ENCODE peak calls at places on chromosomes 6 and 20, in nine cellular contexts. F is H1; B is fibroblast of lung; K is left ventricle myocardium inferior; H is endothelial cell of umbilical vein; S is uterus; Y is GM23248; E is Panc1; I is CD4-positive, alpha-beta memory T cell. J is an unnamed sample.
A peak's percentile ranks its signal among the peaks of the same experiment; 100 is the strongest.

GRCh38 chr20:43262341-43262740 is 72.6 kb upstream of the PTPRT start:
- DNase-seq in F (no peak), B (no peak), K (no peak), H (no peak), S (no peak), Y (no peak), E (no peak), I (no peak), J (no peak)

GRCh38 chr20:49287555-49288249 is 9.8 kb upstream of the ZNFX1 start:
- DNase-seq in F (no peak), B (peak; percentile 82), K (no peak), H (peak; percentile 48), S (no peak), Y (peak; percentile 68), E (no peak), I (no peak), J (no peak)

GRCh38 chr6:25844518-25844917 is 12.7 kb upstream of the SLC17A1 start:
- DNase-seq in F (no peak), B (no peak), K (no peak), H (no peak), S (no peak), Y (no peak), E (no peak), I (no peak), J (no peak)

GRCh38 chr6:144578385-144579350 is 293.5 kb downstream of the UTRN start:
- DNase-seq in F (no peak), B (peak; percentile 25), K (no peak), H (no peak), S (no peak), Y (peak; percentile 84), E (no peak), I (no peak), J (no peak)

GRCh38 chr6:12605888-12606345 is 110.7 kb upstream of the PHACTR1 start:
- DNase-seq in F (peak; percentile 55), B (peak; percentile 63), K (peak; percentile 15), H (peak; percentile 81), S (peak; percentile 25), Y (peak; percentile 85), E (peak; percentile 45), I (peak; percentile 14), J (peak; percentile 47)

GRCh38 chr6:117280922-117281321 is 15.6 kb downstream of the VGLL2 start:
- DNase-seq in F (peak; percentile 56), B (no peak), K (no peak), H (no peak), S (no peak), Y (peak; percentile 26), E (no peak), I (no peak), J (no peak)

GRCh38 chr6:44061375-44062104 is 65.7 kb downstream of the MRPL14 start:
- DNase-seq in F (no peak), B (peak; percentile 80), K (no peak), H (no peak), S (no peak), Y (peak; percentile 69), E (no peak), I (no peak), J (no peak)

GRCh38 chr6:137853569-137854213 is 13.4 kb upstream of the TNFAIP3 start:
- DNase-seq in F (no peak), B (peak; percentile 92), K (no peak), H (peak; percentile 82), S (no peak), Y (peak; percentile 70), E (no peak), I (no peak), J (no peak)

GRCh38 chr20:33337119-33337518 is 54.1 kb downstream of the BPIFB1 start:
- DNase-seq in F (no peak), B (no peak), K (no peak), H (no peak), S (no peak), Y (no peak), E (no peak), I (no peak), J (no peak)

GRCh38 chr6:127832381-127832780 is 68.5 kb downstream of the THEMIS start:
- DNase-seq in F (no peak), B (no peak), K (no peak), H (no peak), S (no peak), Y (peak; percentile 8), E (no peak), I (no peak), J (no peak)

GRCh38 chr20:19886666-19887288 is 128.7 kb downstream of the RIN2 start:
- DNase-seq in F (no peak), B (peak; percentile 18), K (no peak), H (no peak), S (no peak), Y (no peak), E (no peak), I (no peak), J (no peak)

GRCh38 chr20:63032026-63032800 is 25.4 kb upstream of the BHLHE23 start:
- DNase-seq in F (no peak), B (no peak), K (peak; percentile 8), H (no peak), S (no peak), Y (no peak), E (no peak), I (no peak), J (no peak)

GRCh38 chr20:19758888-19759331 is 852 bp downstream of the RIN2 start:
- DNase-seq in F (peak; percentile 86), B (peak; percentile 31), K (peak; percentile 87), H (peak; percentile 52), S (peak; percentile 55), Y (peak; percentile 68), E (no peak), I (no peak), J (no peak)

GRCh38 chr20:52291109-52291508 is 99.5 kb upstream of the ZFP64 start:
- DNase-seq in F (no peak), B (peak; percentile 10), K (no peak), H (no peak), S (no peak), Y (no peak), E (no peak), I (no peak), J (no peak)

GRCh38 chr20:24609757-24610156 is 140.3 kb downstream of the SYNDIG1 start:
- DNase-seq in F (no peak), B (no peak), K (no peak), H (no peak), S (no peak), Y (peak; percentile 8), E (no peak), I (no peak), J (no peak)

GRCh38 chr6:42417641-42418112 is 34.0 kb downstream of the TRERF1 start:
- DNase-seq in F (no peak), B (peak; percentile 78), K (no peak), H (no peak), S (no peak), Y (peak; percentile 8), E (no peak), I (peak; percentile 45), J (no peak)

GRCh38 chr6:155120034-155120433 is 124.9 kb downstream of the TIAM2 start:
- DNase-seq in F (no peak), B (peak; percentile 92), K (no peak), H (no peak), S (no peak), Y (no peak), E (no peak), I (no peak), J (peak; percentile 87)

GRCh38 chr20:51624157-51624731 is 81.7 kb upstream of the NFATC2 start:
- DNase-seq in F (peak; percentile 94), B (peak; percentile 57), K (peak; percentile 39), H (peak; percentile 81), S (no peak), Y (peak; percentile 79), E (no peak), I (peak; percentile 51), J (peak; percentile 79)

GRCh38 chr6:108163267-108163643 is 2.6 kb upstream of the NR2E1 start:
- DNase-seq in F (no peak), B (no peak), K (no peak), H (no peak), S (no peak), Y (no peak), E (no peak), I (no peak), J (no peak)

GRCh38 chr6:98821739-98822405 is 12.5 kb upstream of the POU3F2 start:
- DNase-seq in F (no peak), B (peak; percentile 75), K (no peak), H (no peak), S (no peak), Y (no peak), E (no peak), I (no peak), J (no peak)
- H3K4me1 ChIP-seq in F (peaks cover 5% of the 10 kb centered on the region), B (no peaks in the 10 kb centered on the region), K (peaks cover 18% of the 10 kb centered on the region), H (no peaks in the 10 kb centered on the region), S (no peaks in the 10 kb centered on the region), Y (no peaks in the 10 kb centered on the region), E (no peaks in the 10 kb centered on the region), I (peaks cover 19% of the 10 kb centered on the region), J (peaks cover 4% of the 10 kb centered on the region)

GRCh38 chr20:1934578-1935573 is 39.7 kb downstream of the SIRPA start:
- DNase-seq in F (no peak), B (peak; percentile 70), K (peak; percentile 74), H (no peak), S (peak; percentile 80), Y (peak; percentile 98), E (no peak), I (no peak), J (no peak)
- H3K4me1 ChIP-seq in F (no peaks in the 10 kb centered on the region), B (peaks cover 11% of the 10 kb centered on the region), K (peaks cover 44% of the 10 kb centered on the region), H (no peaks in the 10 kb centered on the region), S (no peaks in the 10 kb centered on the region), Y (peaks cover 28% of the 10 kb centered on the region), E (no peaks in the 10 kb centered on the region), I (no peaks in the 10 kb centered on the region), J (no peaks in the 10 kb centered on the region)

GRCh38 chr20:3797592-3798404 is 1.7 kb downstream of the CDC25B start:
- DNase-seq in F (no peak), B (peak; percentile 36), K (no peak), H (no peak), S (no peak), Y (no peak), E (no peak), I (peak; percentile 41), J (no peak)

GRCh38 chr20:3795511-3796468 is at the start of gene CDC25B:
- DNase-seq in F (peak; percentile 87), B (peak; percentile 87), K (peak; percentile 95), H (peak; percentile 88), S (peak; percentile 96), Y (peak; percentile 97), E (peak; percentile 73), I (peak; percentile 83), J (no peak)

GRCh38 chr20:3797226-3797545 is 1.1 kb downstream of the CDC25B start:
- DNase-seq in F (no peak), B (no peak), K (no peak), H (no peak), S (no peak), Y (no peak), E (no peak), I (no peak), J (no peak)

GRCh38 chr20:3798405-3798768 is 2.3 kb downstream of the CDC25B start:
- DNase-seq in F (no peak), B (no peak), K (no peak), H (no peak), S (no peak), Y (no peak), E (no peak), I (no peak), J (no peak)

GRCh38 chr20:3796477-3797225 is 541 bp downstream of the CDC25B start:
- DNase-seq in F (no peak), B (no peak), K (no peak), H (no peak), S (no peak), Y (no peak), E (no peak), I (no peak), J (no peak)
- H3K4me1 ChIP-seq in F (peaks cover 35% of the 10 kb centered on the region), B (peaks cover 21% of the 10 kb centered on the region), K (peaks cover 40% of the 10 kb centered on the region), H (peaks cover 20% of the 10 kb centered on the region), S (no peaks in the 10 kb centered on the region), Y (peaks cover 12% of the 10 kb centered on the region), E (peaks cover 16% of the 10 kb centered on the region), I (peaks cover 47% of the 10 kb centered on the region), J (peaks cover 14% of the 10 kb centered on the region)

GRCh38 chr6:132898376-132898775 is 84.0 kb downstream of the RPS12 start:
- DNase-seq in F (no peak), B (no peak), K (no peak), H (no peak), S (no peak), Y (no peak), E (no peak), I (no peak), J (no peak)
- H3K4me1 ChIP-seq in F (peaks cover 3% of the 10 kb centered on the region), B (no peaks in the 10 kb centered on the region), K (no peaks in the 10 kb centered on the region), H (no peaks in the 10 kb centered on the region), S (no peaks in the 10 kb centered on the region), Y (no peaks in the 10 kb centered on the region), E (no peaks in the 10 kb centered on the region), I (no peaks in the 10 kb centered on the region), J (no peaks in the 10 kb centered on the region)

J was measured in iPS DF 6.9.